ENCODE peak calls at places on chromosomes 13 and 19, in four cellular contexts. A, I, O and E are unnamed samples. For H3K4me1, the result is how much of the 10 kb centered on the place peaks cover.

GRCh38 chr13:73945871-73946270 is 188.3 kb downstream of the KLF12 start:
- DNase-seq in A (peak), I (no peak), O (no peak), E (no peak)

GRCh38 chr19:34838248-34838647 is 65.2 kb upstream of the ZNF599 start:
- DNase-seq in A (peak), I (no peak), O (no peak), E (no peak)

GRCh38 chr19:821976-822773 is 420 bp upstream of the PLPPR3 start:
- DNase-seq in A (no peak), I (peak), O (peak), E (no peak)

GRCh38 chr13:46310066-46310465 is 77.0 kb downstream of the RUBCNL start:
- DNase-seq in A (no peak), I (no peak), O (no peak), E (no peak)

GRCh38 chr19:4518345-4519171 is at the start of gene PLIN4:
- DNase-seq in A (no peak), I (peak), O (peak), E (peak)

GRCh38 chr13:112849500-112849899 is 119.5 kb upstream of the MCF2L start:
- DNase-seq in A (no peak), I (no peak), O (no peak), E (peak)

GRCh38 chr13:30319130-30319529 is 11.8 kb upstream of the KATNAL1 start:
- DNase-seq in A (no peak), I (no peak), O (no peak), E (no peak)

GRCh38 chr13:73765651-73766384 is 368.4 kb downstream of the KLF12 start:
- DNase-seq in A (peak), I (peak), O (peak), E (peak)

GRCh38 chr19:17091758-17092333 is 16.3 kb downstream of the MYO9B start:
- DNase-seq in A (peak), I (no peak), O (no peak), E (no peak)

GRCh38 chr19:11096210-11096841 is 7.1 kb downstream of the LDLR start:
- DNase-seq in A (no peak), I (no peak), O (no peak), E (peak)

GRCh38 chr13:91308299-91308698 is 39.2 kb upstream of the MIR17HG start:
- DNase-seq in A (peak), I (no peak), O (no peak), E (no peak)

GRCh38 chr13:42715909-42716308 is 65.5 kb upstream of the FAM216B start:
- DNase-seq in A (no peak), I (no peak), O (no peak), E (no peak)

GRCh38 chr13:80862466-80862865 is 521.5 kb upstream of the SPRY2 start:
- DNase-seq in A (no peak), I (no peak), O (no peak), E (no peak)

DNA sequence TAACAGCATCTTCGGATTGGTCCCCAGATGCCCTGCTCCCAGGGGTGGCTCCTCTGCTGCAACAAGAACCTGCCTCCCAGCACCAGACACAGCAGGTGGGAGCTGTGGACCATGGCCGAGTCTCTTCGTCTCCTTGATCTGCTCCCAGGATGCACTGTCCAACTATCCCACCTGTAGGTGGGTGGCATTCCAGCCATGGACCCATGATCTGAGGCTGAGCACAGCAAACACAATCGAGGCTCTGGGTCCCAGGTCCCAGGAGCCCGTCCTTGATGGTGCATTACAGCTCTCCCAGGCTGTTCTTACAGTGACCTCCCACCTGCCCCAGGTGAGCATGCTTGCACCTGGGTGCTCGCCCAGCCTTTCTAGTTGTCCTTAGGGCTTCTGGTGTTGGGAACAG is 1.6 kb downstream of the ZNF837 start:
- DNase-seq in A (no peak), I (no peak), O (no peak), E (no peak)
- H4K5ac ChIP-seq in A (no peak), I (no peak), O (no peak), E (no peak)

DNA sequence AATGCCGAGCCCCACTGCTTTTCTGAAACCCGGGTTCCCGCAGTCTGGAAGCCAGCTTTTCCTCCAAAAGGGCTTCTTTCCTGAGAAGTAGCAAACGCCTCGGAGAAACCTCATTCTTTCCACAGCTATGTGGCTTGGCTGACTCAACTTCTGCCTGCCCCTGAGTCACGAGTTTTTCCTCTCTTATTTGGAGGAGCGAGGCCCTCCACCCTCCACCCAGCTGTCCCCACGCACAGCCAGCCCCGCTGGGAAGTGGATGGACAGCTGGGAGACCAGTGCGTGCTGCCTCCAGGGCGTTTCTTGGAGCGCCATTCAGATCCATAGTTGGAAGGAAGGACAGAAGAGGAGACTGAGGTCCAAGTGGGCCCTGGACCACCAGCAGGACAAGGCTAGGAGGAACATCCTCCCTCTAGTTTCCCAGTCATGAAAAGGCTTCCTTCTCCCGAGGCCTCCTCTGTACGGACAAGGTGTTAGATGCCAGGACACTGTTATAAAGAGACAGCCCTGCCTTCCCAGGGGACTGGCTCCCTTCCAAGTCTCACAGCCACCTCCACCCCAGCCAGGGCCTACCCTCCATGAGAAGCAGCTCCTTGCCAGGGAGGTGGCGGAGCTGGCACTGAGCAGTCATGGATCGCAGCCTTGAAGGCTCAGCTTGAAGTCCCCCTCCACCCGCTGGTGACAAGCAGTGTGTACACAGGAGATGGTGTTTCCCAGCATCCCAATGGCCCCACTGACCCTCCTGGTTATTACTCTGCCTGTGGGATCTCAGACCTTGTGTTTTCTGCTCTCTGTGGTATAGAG is 2.5 kb upstream of the PLEKHF1 start:
- DNase-seq in A (peak), I (no peak), O (no peak), E (peak)
- H2BK120ac ChIP-seq in A (no peak), I (no peak), O (no peak), E (peak)

DNA sequence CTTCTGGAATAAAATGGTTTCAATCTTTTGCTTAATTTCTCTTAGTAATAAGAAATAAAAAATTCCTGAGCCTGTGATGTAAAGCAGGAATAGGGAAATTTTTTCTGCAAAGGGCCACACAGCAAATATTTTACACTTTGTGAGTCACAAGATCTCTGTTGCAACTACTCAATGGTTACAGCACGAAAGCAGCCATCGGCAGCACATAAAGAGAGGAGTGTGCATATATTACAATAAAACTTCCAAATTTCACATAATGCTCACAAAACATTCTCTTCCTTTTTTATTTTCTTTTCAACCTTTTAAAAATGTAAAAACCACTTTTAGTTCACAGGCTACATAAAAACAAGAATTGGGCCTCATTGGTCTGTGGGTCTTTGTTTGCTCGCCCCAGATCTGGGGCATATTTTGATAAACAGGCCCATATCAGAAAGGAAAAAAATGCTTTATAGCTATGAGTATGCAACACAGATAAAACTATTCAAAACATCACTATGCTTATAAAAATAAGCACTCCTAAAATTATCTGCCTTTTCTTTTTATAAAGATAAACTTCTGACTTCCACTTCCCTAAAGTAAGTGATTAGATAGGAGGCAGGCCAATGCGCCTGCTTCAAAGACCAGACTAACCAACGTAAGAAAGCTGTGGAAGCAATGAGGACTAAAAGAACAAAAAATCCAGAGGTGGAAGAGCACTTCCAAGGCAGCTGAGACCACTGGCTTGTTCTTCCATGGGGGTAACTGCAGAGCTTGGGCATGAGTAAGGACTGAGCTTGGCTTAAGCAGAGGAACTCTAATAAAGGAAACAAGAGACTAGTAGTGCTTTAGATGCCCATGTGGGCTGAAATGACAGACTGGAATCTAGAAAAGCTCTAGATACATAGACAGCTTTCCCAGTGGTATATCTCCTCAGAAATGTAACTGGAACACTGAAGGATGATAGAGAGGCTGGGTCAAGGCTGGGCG is 26.4 kb downstream of the MYCBP2 start:
- DNase-seq in A (peak), I (no peak), O (no peak), E (peak)
- H3K4me1 ChIP-seq in A (under half), I (under half), O (under half), E (under half)

GRCh38 chr19:3508771-3509535 is 2.8 kb downstream of the FZR1 start:
- DNase-seq in A (no peak), I (no peak), O (no peak), E (peak)
- H4K5ac ChIP-seq in A (no peak), I (no peak), O (no peak), E (no peak)

DNA sequence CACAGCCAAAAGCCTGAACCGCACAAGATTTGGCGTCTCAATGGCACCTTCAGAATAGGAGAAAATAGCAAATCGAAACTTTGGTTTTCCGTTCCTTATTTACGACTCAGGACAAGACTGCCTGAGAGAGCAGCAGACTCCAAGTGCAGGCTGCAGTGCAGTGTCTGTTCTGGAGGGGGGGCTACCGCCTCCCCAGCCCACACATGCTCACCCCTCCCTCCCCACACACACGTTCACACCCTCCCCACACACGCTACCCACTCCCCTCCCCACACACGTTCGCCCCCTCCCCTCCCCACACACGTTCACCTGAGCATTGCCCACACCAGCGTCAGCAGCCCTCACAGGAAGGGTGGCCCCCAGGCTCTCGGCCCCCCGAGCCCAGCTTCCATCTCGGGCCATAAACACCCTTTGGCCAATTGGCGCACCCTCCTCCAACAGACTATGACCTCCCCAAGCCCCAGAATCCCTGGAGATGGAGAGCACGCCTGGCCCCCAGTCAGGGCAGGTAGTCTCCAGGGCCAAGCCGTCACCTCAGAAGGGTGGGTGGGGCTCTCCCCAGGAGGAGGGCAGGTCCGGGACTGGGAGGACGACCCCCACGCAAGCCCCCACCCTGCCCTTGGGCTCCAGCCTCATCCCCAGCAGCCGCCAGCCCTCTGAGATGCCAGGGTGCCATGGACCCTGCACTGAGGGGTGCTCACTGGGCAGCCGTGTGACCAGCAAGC is 27.6 kb downstream of the RASA3 start:
- DNase-seq in A (no peak), I (no peak), O (no peak), E (no peak)
- H2BK120ac ChIP-seq in A (no peak), I (no peak), O (no peak), E (no peak)

GRCh38 chr19:2330632-2331284 is 2.3 kb downstream of the SPPL2B start:
- DNase-seq in A (no peak), I (no peak), O (peak), E (no peak)
- H3K4me1 ChIP-seq in A (under half), I (under half), O (under half), E (under half)

GRCh38 chr13:60012503-60012902 is 151.2 kb downstream of the DIAPH3 start:
- DNase-seq in A (peak), I (no peak), O (no peak), E (no peak)

GRCh38 chr13:60013166-60013565 is 150.6 kb downstream of the DIAPH3 start:
- DNase-seq in A (no peak), I (no peak), O (no peak), E (no peak)

DNA sequence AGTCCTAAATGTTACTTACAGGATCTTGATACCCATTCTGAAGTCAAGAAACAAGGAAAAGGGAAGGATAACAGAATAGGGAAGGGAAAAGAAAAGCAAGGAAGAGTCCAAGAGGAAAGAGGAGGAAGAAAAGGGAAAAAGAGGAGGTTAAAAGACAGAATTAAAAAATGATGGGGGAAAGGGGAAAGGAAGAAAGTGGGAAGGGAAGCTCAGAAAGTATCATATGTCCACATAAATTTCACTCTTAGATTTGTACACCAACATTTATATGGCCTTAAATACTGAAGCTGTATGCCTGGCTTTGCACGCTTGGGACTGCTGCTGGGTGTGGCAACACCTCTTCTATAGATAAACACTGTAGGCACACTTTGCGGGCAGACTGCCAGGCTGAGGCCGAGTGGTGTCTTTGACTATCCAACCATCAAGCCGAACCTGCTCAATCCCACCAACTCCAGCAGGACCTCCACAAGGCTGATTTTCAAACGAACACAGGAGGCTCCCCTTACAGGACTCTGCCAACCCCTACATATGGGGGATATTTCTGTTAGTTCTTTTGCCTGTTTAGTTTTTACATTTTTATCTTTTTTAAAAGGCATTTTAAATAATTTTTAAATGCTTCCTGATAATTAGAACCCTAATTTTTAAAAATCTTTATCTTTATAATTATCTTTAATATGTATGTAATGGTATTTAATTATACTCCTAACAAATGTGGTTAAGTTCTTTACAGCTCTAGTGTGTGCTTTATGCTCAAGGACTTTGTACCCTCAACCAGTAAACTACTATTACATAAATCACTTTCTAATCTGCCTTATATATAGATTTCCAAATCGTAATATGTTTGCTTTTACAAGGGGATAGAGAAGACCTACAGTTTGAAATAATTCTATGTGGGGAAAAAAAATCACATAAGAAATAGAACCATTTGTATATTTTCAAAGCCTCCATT is 154.2 kb downstream of the DIAPH3 start:
- DNase-seq in A (no peak), I (no peak), O (no peak), E (no peak)
- H4K5ac ChIP-seq in A (no peak), I (no peak), O (no peak), E (no peak)